ENCODE peak calls at places on chromosome 6, in six cellular contexts. C is central memory CD8-positive, alpha-beta T cell; X is CD4-positive, CD25-positive, alpha-beta regulatory T cell; O is central memory CD4-positive, alpha-beta T cell; V is fibroblast of mammary gland; G is NCI-H774. J is an unnamed sample.

GRCh38 chr6:138948028-138948427 is 40.0 kb downstream of the REPS1 start:
- DNase-seq in C (no peak), V (peak; percentile 33), O (no peak), X (no peak), G (no peak), J (no peak)

GRCh38 chr6:105902401-105903031 is 183.6 kb upstream of the PRDM1 start:
- DNase-seq in X (no peak), O (no peak), C (no peak), G (no peak), V (peak; percentile 86), J (peak; percentile 58)

GRCh38 chr6:10369896-10370295 is 45.0 kb downstream of the TFAP2A start:
- DNase-seq in V (no peak), O (no peak), X (no peak), C (no peak), G (no peak), J (peak; percentile 8)

GRCh38 chr6:40917603-40918002 is 121.4 kb downstream of the UNC5CL start:
- DNase-seq in C (no peak), X (no peak), V (no peak), O (no peak), G (no peak), J (no peak)

GRCh38 chr6:15642276-15642675 is 20.6 kb downstream of the DTNBP1 start:
- DNase-seq in V (no peak), G (no peak), C (no peak), X (peak; percentile 22), O (no peak), J (no peak)

GRCh38 chr6:45378324-45378926 is 691 bp upstream of the SUPT3H start:
- DNase-seq in G (no peak), O (no peak), V (no peak), C (no peak), X (peak; percentile 56), J (peak; percentile 59)

GRCh38 chr6:90445533-90446108 is 141.3 kb downstream of the MAP3K7 start:
- DNase-seq in O (no peak), C (no peak), V (no peak), G (no peak), X (no peak), J (no peak)

GRCh38 chr6:33914519-33915120 is 110.8 kb upstream of the MLN start:
- DNase-seq in O (peak; percentile 53), C (peak; percentile 49), V (no peak), X (peak; percentile 64), G (no peak), J (no peak)

GRCh38 chr6:43247115-43247999 is 4.1 kb downstream of the TTBK1 start:
- DNase-seq in C (peak; percentile 57), V (peak; percentile 16), G (peak; percentile 91), O (peak; percentile 77), X (peak; percentile 86), J (no peak)

GRCh38 chr6:169292340-169293124 is 38.9 kb upstream of the THBS2 start:
- DNase-seq in C (no peak), X (no peak), G (no peak), O (no peak), V (peak; percentile 98), J (peak; percentile 91)

GRCh38 chr6:162964703-162965140 is 236.9 kb downstream of the PACRG start:
- DNase-seq in G (no peak), O (no peak), V (peak; percentile 100), X (no peak), C (no peak), J (peak; percentile 100)

GRCh38 chr6:6218246-6219085 is 102.0 kb downstream of the F13A1 start:
- DNase-seq in V (peak; percentile 75), G (no peak), X (no peak), C (no peak), O (no peak), J (no peak)

GRCh38 chr6:108873971-108874370 is 25.7 kb downstream of the ARMC2 start:
- DNase-seq in X (no peak), C (no peak), G (no peak), V (no peak), O (no peak), J (no peak)

GRCh38 chr6:6362051-6362450 is 41.6 kb upstream of the F13A1 start:
- DNase-seq in V (peak; percentile 12), O (no peak), G (no peak), C (no peak), X (no peak), J (no peak)

GRCh38 chr6:1636272-1636825 is 26.6 kb downstream of the FOXC1 start:
- DNase-seq in V (no peak), O (no peak), X (no peak), G (no peak), C (no peak), J (no peak)

GRCh38 chr6:16398587-16398986 is 160.2 kb downstream of the GMPR start:
- DNase-seq in C (no peak), V (peak; percentile 29), X (no peak), O (no peak), G (no peak), J (peak; percentile 76)

GRCh38 chr6:150145427-150145826 is 2.6 kb downstream of the PPP1R14C start:
- DNase-seq in X (no peak), G (no peak), O (no peak), C (no peak), V (no peak), J (no peak)

GRCh38 chr6:112188906-112189305 is 65.5 kb downstream of the LAMA4 start:
- DNase-seq in G (no peak), X (no peak), C (no peak), V (peak; percentile 93), O (no peak), J (peak; percentile 72)

GRCh38 chr6:77470983-77471382 is 7.7 kb upstream of the HTR1B start:
- DNase-seq in C (no peak), G (no peak), O (no peak), X (no peak), V (no peak), J (peak; percentile 14)

GRCh38 chr6:167566711-167567141 is 241.8 kb downstream of the TTLL2 start:
- DNase-seq in X (no peak), C (no peak), V (no peak), G (no peak), O (no peak), J (no peak)

GRCh38 chr6:159594106-159594749 is 98.8 kb downstream of the SOD2 start:
- DNase-seq in C (no peak), X (no peak), O (no peak), G (no peak), V (peak; percentile 78), J (peak; percentile 73)

GRCh38 chr6:134642217-134642616 is 307.7 kb downstream of the ALDH8A1 start:
- DNase-seq in C (no peak), V (peak; percentile 58), O (no peak), G (no peak), X (no peak), J (no peak)

GRCh38 chr6:71287038-71287437 is 1.6 kb upstream of the OGFRL1 start:
- DNase-seq in G (no peak), O (no peak), C (no peak), X (peak; percentile 9), V (peak; percentile 74), J (no peak)

GRCh38 chr6:168686831-168687730 is 246.1 kb downstream of the SMOC2 start:
- DNase-seq in C (no peak), O (no peak), G (no peak), V (no peak), X (no peak), J (no peak)

GRCh38 chr6:324729-325125 is 32.4 kb downstream of the DUSP22 start:
- DNase-seq in C (no peak), X (no peak), O (no peak), G (no peak), V (no peak), J (no peak)